ENCODE peak calls at places on chromosome 1, in nine cellular contexts. O is adrenal gland, C is gastrocnemius medialis, I is A549, X is heart left ventricle, G is IMR-90, M is HepG2, L is tibial nerve, K is prostate gland. B is an unnamed sample.

GRCh38 chr1:62092126-62092525 is 102.5 kb upstream of the L1TD1 start:
- DNase-seq in O (no peak), L (no peak), G (no peak), C (no peak), I (no peak), X (no peak), K (no peak), M (no peak), B (no peak)

GRCh38 chr1:95126366-95126765 is 9.2 kb downstream of the TLCD4 start:
- DNase-seq in L (no peak), C (no peak), M (no peak), X (no peak), G (no peak), O (no peak), K (no peak), I (no peak), B (no peak)

GRCh38 chr1:159786465-159786864 is 5.7 kb downstream of the DUSP23 start:
- DNase-seq in L (no peak), C (no peak), K (no peak), O (no peak), G (no peak), X (no peak), I (no peak), M (no peak), B (no peak)

GRCh38 chr1:237133921-237134320 is 91.9 kb downstream of the RYR2 start:
- DNase-seq in M (no peak), C (no peak), G (no peak), O (no peak), K (no peak), X (no peak), I (no peak), L (no peak), B (no peak)

GRCh38 chr1:93437976-93438605 is 9.8 kb upstream of the FNBP1L start:
- DNase-seq in X (no peak), O (no peak), L (no peak), K (no peak), C (no peak), I (peak), M (peak), G (peak), B (no peak)

GRCh38 chr1:39531526-39531925 is 40.1 kb downstream of the BMP8A start:
- DNase-seq in C (no peak), G (no peak), M (no peak), O (no peak), K (no peak), X (no peak), L (no peak), I (no peak), B (no peak)

GRCh38 chr1:17586172-17586963 is 46.9 kb downstream of the ARHGEF10L start:
- DNase-seq in X (no peak), K (no peak), I (peak), M (no peak), G (peak), O (no peak), L (no peak), C (peak), B (no peak)

GRCh38 chr1:53850082-53850673 is 12.1 kb upstream of the NDC1 start:
- DNase-seq in I (no peak), K (no peak), O (no peak), C (no peak), M (no peak), G (no peak), L (no peak), X (no peak), B (no peak)

GRCh38 chr1:203625623-203626189 is 926 bp upstream of the ATP2B4 start:
- DNase-seq in M (peak), K (peak), I (peak), C (no peak), G (no peak), O (no peak), L (peak), X (no peak), B (peak)

GRCh38 chr1:39852214-39852791 is 31.0 kb downstream of the TRIT1 start:
- DNase-seq in X (no peak), L (no peak), K (peak), G (peak), C (no peak), O (no peak), M (peak), I (no peak), B (no peak)

GRCh38 chr1:214558002-214558770 is 6.8 kb upstream of the PTPN14 start:
- DNase-seq in C (no peak), M (no peak), O (peak), G (peak), X (no peak), L (no peak), I (peak), K (no peak), B (no peak)

GRCh38 chr1:197042676-197043341 is 24.3 kb downstream of the F13B start:
- DNase-seq in C (no peak), X (no peak), L (no peak), K (no peak), O (no peak), M (peak), I (peak), G (no peak), B (no peak)

GRCh38 chr1:41500378-41500777 is 15.9 kb upstream of the EDN2 start:
- DNase-seq in L (no peak), O (peak), M (no peak), I (peak), K (peak), G (no peak), X (peak), C (peak), B (no peak)

GRCh38 chr1:84691139-84691783 is 1.0 kb upstream of the SSX2IP start:
- DNase-seq in C (no peak), G (no peak), I (no peak), M (no peak), O (no peak), K (no peak), L (no peak), X (no peak), B (no peak)

GRCh38 chr1:176670853-176671252 is 207.9 kb downstream of the PAPPA2 start:
- DNase-seq in M (no peak), C (no peak), G (no peak), K (no peak), X (no peak), L (no peak), I (no peak), O (no peak), B (no peak)

GRCh38 chr1:18581420-18581880 is 49.2 kb upstream of the PAX7 start:
- DNase-seq in I (peak), X (no peak), L (peak), G (no peak), C (no peak), M (no peak), O (peak), K (peak), B (no peak)

GRCh38 chr1:213296558-213296957 is 245.5 kb downstream of the RPS6KC1 start:
- DNase-seq in X (no peak), I (no peak), C (no peak), G (peak), K (no peak), O (no peak), L (no peak), M (no peak), B (no peak)

GRCh38 chr1:39692152-39693064 is 1.2 kb upstream of the HPCAL4 start:
- DNase-seq in X (no peak), M (no peak), I (no peak), C (no peak), L (no peak), O (no peak), K (no peak), G (no peak), B (peak)

GRCh38 chr1:199490804-199491527 is 536.5 kb upstream of the NR5A2 start:
- DNase-seq in O (no peak), K (no peak), I (no peak), X (no peak), L (no peak), C (no peak), G (peak), M (no peak), B (no peak)

GRCh38 chr1:245666412-245666811 is 511.6 kb downstream of the KIF26B start:
- DNase-seq in X (no peak), L (no peak), G (no peak), M (no peak), I (no peak), O (no peak), C (no peak), K (no peak), B (no peak)

GRCh38 chr1:218374972-218375371 is 29.8 kb downstream of the TGFB2 start:
- DNase-seq in K (no peak), I (peak), X (no peak), M (no peak), G (peak), L (no peak), C (no peak), O (no peak), B (no peak)

GRCh38 chr1:50109647-50110075 is 941 bp downstream of the ELAVL4 start:
- DNase-seq in M (no peak), G (no peak), C (no peak), I (no peak), O (no peak), K (no peak), L (no peak), X (peak), B (no peak)

GRCh38 chr1:185595835-185596667 is 138.1 kb upstream of the HMCN1 start:
- DNase-seq in I (peak), C (no peak), G (peak), L (peak), M (peak), X (no peak), O (no peak), K (no peak), B (no peak)

GRCh38 chr1:118927421-118927820 is 60.7 kb downstream of the TBX15 start:
- DNase-seq in C (no peak), M (no peak), O (no peak), I (no peak), K (no peak), G (no peak), X (no peak), L (no peak), B (no peak)

GRCh38 chr1:30379684-30380624 is 343.4 kb downstream of the MATN1 start:
- DNase-seq in L (peak), I (peak), O (peak), X (peak), K (peak), G (peak), M (peak), C (peak), B (peak)

GRCh38 chr1:94579876-94580294 is 38.3 kb upstream of the F3 start:
- DNase-seq in K (no peak), M (peak), I (peak), O (no peak), G (peak), X (no peak), L (no peak), C (no peak), B (no peak)

GRCh38 chr1:23529146-23530088 is 1.6 kb downstream of the E2F2 start:
- DNase-seq in I (peak), G (no peak), O (no peak), K (no peak), M (no peak), X (no peak), L (no peak), C (no peak), B (no peak)

GRCh38 chr1:118788372-118788955 is 199.7 kb downstream of the TBX15 start:
- DNase-seq in I (no peak), X (peak), O (no peak), G (no peak), M (no peak), K (no peak), L (no peak), C (no peak), B (no peak)

GRCh38 chr1:12851779-12852178 is 3.3 kb upstream of the HNRNPCL1 start:
- DNase-seq in C (no peak), L (no peak), M (no peak), I (peak), K (no peak), O (no peak), X (no peak), G (no peak), B (no peak)

GRCh38 chr1:212589434-212589833 is 19.1 kb upstream of the ATF3 start:
- DNase-seq in K (no peak), I (no peak), G (no peak), O (no peak), X (no peak), L (no peak), C (no peak), M (no peak), B (no peak)

GRCh38 chr1:240091614-240092300 is at the start of gene FMN2:
- DNase-seq in X (no peak), I (peak), K (no peak), L (no peak), G (peak), C (no peak), O (peak), M (peak), B (peak)

GRCh38 chr1:68231627-68232303 is 558 bp downstream of the WLS start:
- DNase-seq in I (peak), G (peak), M (no peak), K (peak), O (peak), X (peak), C (peak), L (peak), B (peak)

GRCh38 chr1:161933592-161934277 is 89.9 kb downstream of the OLFML2B start:
- DNase-seq in K (no peak), G (no peak), X (no peak), M (no peak), L (no peak), I (no peak), C (no peak), O (no peak), B (no peak)

GRCh38 chr1:22127248-22127647 is 15.6 kb downstream of the WNT4 start:
- DNase-seq in M (no peak), L (no peak), C (no peak), G (no peak), O (no peak), I (no peak), X (no peak), K (no peak), B (no peak)

GRCh38 chr1:204407314-204407971 is 4.2 kb downstream of the PPP1R15B start:
- DNase-seq in M (no peak), C (no peak), O (no peak), L (no peak), X (no peak), I (no peak), G (no peak), K (no peak), B (no peak)

GRCh38 chr1:43359696-43360095 is 915 bp downstream of the CDC20 start:
- DNase-seq in K (no peak), O (no peak), X (no peak), C (no peak), M (no peak), L (no peak), I (no peak), G (no peak), B (no peak)

GRCh38 chr1:165900576-165901380 is 73.4 kb downstream of the UCK2 start:
- DNase-seq in G (no peak), X (no peak), L (no peak), M (peak), O (no peak), K (peak), C (no peak), I (no peak), B (peak)

GRCh38 chr1:163168053-163168452 is 34.7 kb downstream of the RGS5 start:
- DNase-seq in G (peak), X (no peak), K (peak), I (peak), M (no peak), C (no peak), O (peak), L (no peak), B (no peak)

GRCh38 chr1:173758110-173758509 is 43.3 kb downstream of the KLHL20 start:
- DNase-seq in C (no peak), X (no peak), M (no peak), G (no peak), K (no peak), L (no peak), I (no peak), O (no peak), B (no peak)

DNA sequence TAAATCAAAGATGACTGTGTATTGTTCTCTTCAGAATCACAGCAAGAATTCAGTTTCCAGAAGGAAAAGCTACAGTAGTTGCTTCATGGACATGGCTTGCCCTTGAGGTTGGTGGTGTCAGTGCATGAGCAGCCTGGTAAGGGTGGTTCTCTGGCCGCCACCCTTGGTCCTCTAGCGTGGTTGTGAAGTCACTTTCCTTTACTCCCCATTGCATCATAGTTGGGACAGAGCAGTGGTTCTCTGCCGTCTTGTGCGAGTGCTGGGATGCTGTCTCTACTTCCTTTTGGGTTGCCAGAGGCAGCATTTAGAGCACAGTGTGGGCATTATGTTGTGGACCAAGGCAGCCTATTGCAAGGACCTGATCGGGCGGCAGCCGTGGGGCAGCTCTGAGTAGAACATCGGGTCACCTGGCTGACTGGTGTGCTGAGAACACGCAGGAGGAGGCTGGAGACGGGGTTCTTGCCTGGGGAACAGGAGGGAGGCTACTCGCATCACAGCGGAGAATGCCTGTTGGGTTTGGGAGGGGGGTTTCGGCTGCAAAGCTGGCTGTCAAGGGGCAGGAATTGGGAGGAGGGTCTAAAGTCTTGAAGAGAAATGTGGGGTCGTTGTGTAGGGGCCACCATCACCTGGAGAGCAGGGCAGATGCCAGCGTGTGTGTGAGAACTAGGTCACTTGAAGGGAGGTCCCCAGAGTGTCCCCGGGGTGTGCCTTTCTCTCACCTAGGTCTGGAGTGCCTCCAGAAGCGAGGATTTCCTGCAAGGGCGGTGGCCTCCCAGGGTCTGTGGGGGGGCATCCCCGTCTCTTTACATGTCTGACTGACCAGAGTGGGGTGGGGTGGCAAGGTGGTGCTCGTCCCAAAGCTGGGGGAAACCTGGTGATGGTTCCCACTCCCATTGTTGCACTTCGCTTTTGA is 6.3 kb downstream of the ARF1 start:
- DNase-seq in M (no peak), O (peak), I (no peak), K (no peak), C (no peak), X (no peak), G (no peak), L (no peak), B (no peak)
- TF ChIP-seq POLR2A in M (no peak), O (no peak), I (no peak), K (no peak), C (no peak), X (no peak), G (no peak), L (no peak), B (no peak)

GRCh38 chr1:3930696-3931309 is 30.7 kb upstream of the C1orf174 start:
- DNase-seq in K (no peak), M (no peak), C (no peak), O (no peak), I (no peak), X (no peak), L (no peak), G (no peak), B (no peak)

GRCh38 chr1:3926956-3927355 is 26.9 kb upstream of the C1orf174 start:
- DNase-seq in G (no peak), M (no peak), X (no peak), L (no peak), I (no peak), C (no peak), O (no peak), K (no peak), B (no peak)

GRCh38 chr1:3930282-3930681 is 30.2 kb upstream of the C1orf174 start:
- DNase-seq in X (no peak), M (no peak), C (no peak), G (no peak), O (no peak), K (no peak), I (no peak), L (no peak), B (no peak)

GRCh38 chr1:3928622-3929021 is 28.6 kb upstream of the C1orf174 start:
- DNase-seq in M (no peak), O (no peak), K (no peak), L (no peak), G (no peak), C (no peak), I (no peak), X (no peak), B (no peak)

GRCh38 chr1:3929122-3929521 is 29.1 kb upstream of the C1orf174 start:
- DNase-seq in I (no peak), M (no peak), K (no peak), C (no peak), L (no peak), O (no peak), X (no peak), G (no peak), B (no peak)
- H3K27ac ChIP-seq in I (no peak), M (no peak), K (no peak), C (no peak), L (no peak), O (no peak), X (no peak), G (no peak), B (no peak)

DNA sequence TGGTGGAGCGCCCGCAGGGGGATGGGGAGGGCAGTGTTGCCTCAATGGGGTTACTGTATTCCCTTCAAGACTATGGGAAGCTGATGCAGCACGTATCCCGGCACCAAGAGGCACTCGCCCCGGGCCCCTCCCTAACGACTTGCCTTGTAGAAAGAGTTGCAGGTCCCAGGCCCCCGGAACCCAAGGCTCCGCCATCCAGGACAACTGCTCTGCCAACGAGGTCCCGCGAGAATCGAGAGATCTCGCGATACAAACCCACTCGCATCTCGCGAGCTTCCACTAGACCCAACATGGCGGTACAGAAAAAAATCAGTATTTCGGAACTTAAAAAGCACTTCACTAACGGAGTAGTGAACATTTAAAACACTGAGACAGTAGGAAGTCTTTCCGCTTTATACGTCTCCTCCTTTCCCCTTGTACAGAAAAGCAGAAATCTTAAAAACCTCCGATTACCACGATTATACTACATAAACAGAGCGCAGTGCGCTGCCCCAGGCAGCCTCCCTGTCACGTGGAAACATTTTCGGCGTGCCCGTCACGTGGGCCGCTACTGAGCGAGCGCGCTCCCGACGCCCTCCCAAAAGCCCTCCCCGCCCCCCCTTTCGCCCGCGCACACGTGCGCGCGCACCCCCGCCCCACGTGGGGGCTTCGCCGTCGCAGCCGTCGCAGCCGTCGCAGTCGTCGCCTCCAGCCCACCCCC is at the start of gene ZZZ3:
- DNase-seq in I (peak), O (peak), K (peak), C (peak), L (peak), M (peak), G (peak), X (peak), B (peak)
- TF ChIP-seq POLR2A in I (peak), O (peak), K (peak), C (peak), L (peak), M (peak), G (peak), X (peak), B (peak)

DNA sequence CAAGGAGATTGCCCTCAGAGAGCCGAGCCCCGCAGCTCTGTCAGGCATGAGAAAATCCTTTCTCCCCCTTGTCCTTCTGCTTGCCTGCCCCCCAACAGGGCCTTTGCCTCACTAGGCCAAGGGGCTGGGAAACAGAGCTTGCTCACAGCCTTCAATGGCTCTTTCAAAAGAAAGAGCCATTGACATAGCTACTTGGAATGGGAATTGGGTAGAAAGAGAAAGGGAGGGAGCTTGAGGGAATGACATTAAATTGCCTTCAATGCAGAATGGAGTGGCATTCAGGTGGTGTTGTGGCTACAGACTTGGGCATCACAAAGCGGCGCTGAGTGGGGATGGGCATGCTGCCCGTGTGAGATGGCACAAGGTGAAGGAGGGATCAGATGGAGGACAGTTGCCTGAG is 13.2 kb downstream of the SYT11 start:
- DNase-seq in O (no peak), I (no peak), M (no peak), G (no peak), L (no peak), C (no peak), X (no peak), K (no peak), B (no peak)
- H3K27ac ChIP-seq in O (no peak), I (no peak), M (no peak), G (no peak), L (peak), C (no peak), X (no peak), K (no peak), B (no peak)